ENCODE peak calls at places on chromosomes 5 and 9, in seven cellular contexts. X is thoracic aorta, E is H9, J is lower lobe of right lung, T is endodermal cell, P is tibial artery, O is neural progenitor cell. G is an unnamed sample.
A peak's percentile ranks its signal among the peaks of the same experiment; 100 is the strongest.

GRCh38 chr5:1542011-1542410 is 18.3 kb upstream of the LPCAT1 start:
- DNase-seq in X (no peak), E (no peak), J (no peak), T (no peak), P (no peak), O (no peak), G (no peak)

GRCh38 chr9:112819635-112820496 is 69.3 kb downstream of the SNX30 start:
- DNase-seq in X (no peak), E (peak; percentile 46), J (no peak), T (peak; percentile 68), P (peak; percentile 49), O (peak; percentile 76), G (peak; percentile 76)

GRCh38 chr5:81748556-81748955 is 2.3 kb downstream of the SSBP2 start:
- DNase-seq in X (no peak), E (no peak), J (no peak), T (no peak), P (no peak), O (no peak), G (no peak)

GRCh38 chr5:1827410-1828397 is 26.5 kb downstream of the NDUFS6 start:
- DNase-seq in X (no peak), E (peak; percentile 70), J (no peak), T (peak; percentile 73), P (no peak), O (peak; percentile 39), G (no peak)

GRCh38 chr9:93580654-93581380 is 4.4 kb downstream of the PHF2 start:
- DNase-seq in X (no peak), E (no peak), J (peak; percentile 44), T (peak; percentile 37), P (no peak), O (no peak), G (no peak)

GRCh38 chr9:72871685-72872084 is 81.2 kb downstream of the ALDH1A1 start:
- DNase-seq in X (no peak), E (no peak), J (no peak), T (no peak), P (no peak), O (peak; percentile 19), G (no peak)

GRCh38 chr5:145947581-145947980 is 11.2 kb downstream of the SH3RF2 start:
- DNase-seq in X (no peak), E (no peak), J (no peak), T (no peak), P (no peak), O (no peak), G (no peak)

GRCh38 chr5:11048760-11049159 is 287.7 kb upstream of the DAP start:
- DNase-seq in X (no peak), E (no peak), J (no peak), T (no peak), P (no peak), O (no peak), G (no peak)

GRCh38 chr5:168172718-168173045 is 118.8 kb upstream of the WWC1 start:
- DNase-seq in X (no peak), E (no peak), J (no peak), T (no peak), P (no peak), O (no peak), G (no peak)

GRCh38 chr5:98050583-98050982 is 722.9 kb upstream of the RGMB start:
- DNase-seq in X (no peak), E (no peak), J (no peak), T (no peak), P (no peak), O (no peak), G (no peak)

GRCh38 chr5:94268226-94268625 is 350.2 kb downstream of the KIAA0825 start:
- DNase-seq in X (no peak), E (no peak), J (no peak), T (no peak), P (no peak), O (no peak), G (no peak)

GRCh38 chr9:97905228-97905627 is 17.1 kb downstream of the TRMO start:
- DNase-seq in X (no peak), E (no peak), J (no peak), T (no peak), P (no peak), O (no peak), G (no peak)

GRCh38 chr5:151708126-151708525 is 21.4 kb upstream of the SPARC start:
- DNase-seq in X (no peak), E (no peak), J (no peak), T (no peak), P (no peak), O (no peak), G (no peak)

GRCh38 chr9:4792054-4792571 is 631 bp upstream of the RCL1 start:
- DNase-seq in X (no peak), E (no peak), J (no peak), T (no peak), P (no peak), O (no peak), G (no peak)

GRCh38 chr9:2465921-2466460 is 155.6 kb upstream of the VLDLR start:
- DNase-seq in X (no peak), E (no peak), J (no peak), T (no peak), P (no peak), O (no peak), G (peak; percentile 12)

GRCh38 chr5:124996764-124997077 is 250.3 kb upstream of the ZNF608 start:
- DNase-seq in X (no peak), E (no peak), J (no peak), T (no peak), P (no peak), O (peak; percentile 85), G (no peak)

GRCh38 chr9:125805057-125805456 is 57.9 kb downstream of the PBX3 start:
- DNase-seq in X (no peak), E (no peak), J (no peak), T (no peak), P (no peak), O (no peak), G (no peak)
- H3K4me1 ChIP-seq in X (no peaks in the 10 kb centered on the region), E (no peaks in the 10 kb centered on the region), J (no peaks in the 10 kb centered on the region), T (no peaks in the 10 kb centered on the region), P (peaks cover 13% of the 10 kb centered on the region), O (no peaks in the 10 kb centered on the region), G (no peaks in the 10 kb centered on the region)

DNA sequence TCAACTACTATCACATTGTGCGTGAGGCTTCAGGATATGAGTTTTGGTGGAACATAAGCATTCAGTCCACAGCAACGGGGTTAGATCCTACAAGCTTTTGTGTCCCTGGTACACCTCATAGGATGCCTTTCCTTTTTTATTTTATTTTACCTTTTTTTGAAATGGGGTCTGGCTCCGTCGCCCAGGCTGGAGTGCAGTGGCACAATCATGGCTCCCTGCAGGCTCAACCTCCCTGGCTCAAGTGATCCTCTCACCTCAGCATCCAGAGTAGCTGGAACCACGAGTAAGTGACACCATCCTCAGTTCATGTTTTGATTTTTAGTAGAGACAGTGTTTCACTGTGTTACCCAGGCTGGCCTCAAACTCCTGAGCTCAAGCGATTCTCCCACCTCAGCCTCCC is 86.0 kb upstream of the RAI14 start:
- DNase-seq in X (no peak), E (no peak), J (no peak), T (no peak), P (no peak), O (no peak), G (no peak)
- TF ChIP-seq CTCF in X (no peak), E (no peak), J (no peak), T (no peak), P (no peak), O (no peak), G (no peak)

GRCh38 chr5:173242079-173242478 is 7.1 kb upstream of the NKX2-5 start:
- DNase-seq in X (no peak), E (no peak), J (no peak), T (peak; percentile 56), P (no peak), O (peak; percentile 21), G (no peak)
- H3K27me3 ChIP-seq in X (peaks cover 43% of the 10 kb centered on the region), E (peaks cover 97% of the 10 kb centered on the region), J (peaks cover 100% of the 10 kb centered on the region), T (peaks cover 100% of the 10 kb centered on the region), P (no peaks in the 10 kb centered on the region), O (peaks cover 100% of the 10 kb centered on the region), G (peaks cover 90% of the 10 kb centered on the region)

GRCh38 chr5:158951951-158952545 is 147.7 kb downstream of the EBF1 start:
- DNase-seq in X (no peak), E (peak; percentile 36), J (no peak), T (peak; percentile 63), P (no peak), O (peak; percentile 61), G (no peak)
- H3K4me1 ChIP-seq in X (peaks cover 17% of the 10 kb centered on the region), E (peaks cover 4% of the 10 kb centered on the region), J (no peaks in the 10 kb centered on the region), T (peaks cover 8% of the 10 kb centered on the region), P (peaks cover 59% of the 10 kb centered on the region), O (peaks cover 21% of the 10 kb centered on the region), G (no peaks in the 10 kb centered on the region)

DNA sequence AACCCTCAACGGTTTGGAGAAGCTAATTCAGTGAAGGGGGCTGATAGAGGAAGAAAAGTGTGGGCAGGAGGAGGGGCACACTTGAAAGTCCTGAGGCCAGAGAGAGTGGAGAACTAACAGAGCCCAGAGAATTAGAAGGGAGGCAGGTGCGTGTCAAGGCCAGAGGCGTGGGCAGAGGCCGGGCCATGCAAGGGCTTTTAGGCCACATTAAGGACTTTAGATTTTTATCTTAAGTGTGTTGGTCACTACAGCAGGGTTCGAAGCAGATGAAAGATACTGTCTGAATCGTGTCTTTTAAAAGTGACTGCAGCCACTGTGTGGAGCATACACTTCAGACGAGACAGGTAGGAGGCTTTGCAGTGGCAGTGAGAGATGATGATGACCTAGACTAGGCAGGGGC is 6.7 kb downstream of the ADRA1B start:
- DNase-seq in X (no peak), E (no peak), J (no peak), T (no peak), P (no peak), O (no peak), G (no peak)
- TF ChIP-seq CTCF in X (no peak), E (no peak), J (no peak), T (no peak), P (no peak), O (no peak), G (no peak)

GRCh38 chr9:132207187-132207586 is 45.3 kb downstream of the NTNG2 start:
- DNase-seq in X (no peak), E (no peak), J (no peak), T (no peak), P (no peak), O (no peak), G (no peak)
- H3K27me3 ChIP-seq in X (no peaks in the 10 kb centered on the region), E (no peaks in the 10 kb centered on the region), J (no peaks in the 10 kb centered on the region), T (no peaks in the 10 kb centered on the region), P (no peaks in the 10 kb centered on the region), O (no peaks in the 10 kb centered on the region), G (peaks cover 6% of the 10 kb centered on the region)

DNA sequence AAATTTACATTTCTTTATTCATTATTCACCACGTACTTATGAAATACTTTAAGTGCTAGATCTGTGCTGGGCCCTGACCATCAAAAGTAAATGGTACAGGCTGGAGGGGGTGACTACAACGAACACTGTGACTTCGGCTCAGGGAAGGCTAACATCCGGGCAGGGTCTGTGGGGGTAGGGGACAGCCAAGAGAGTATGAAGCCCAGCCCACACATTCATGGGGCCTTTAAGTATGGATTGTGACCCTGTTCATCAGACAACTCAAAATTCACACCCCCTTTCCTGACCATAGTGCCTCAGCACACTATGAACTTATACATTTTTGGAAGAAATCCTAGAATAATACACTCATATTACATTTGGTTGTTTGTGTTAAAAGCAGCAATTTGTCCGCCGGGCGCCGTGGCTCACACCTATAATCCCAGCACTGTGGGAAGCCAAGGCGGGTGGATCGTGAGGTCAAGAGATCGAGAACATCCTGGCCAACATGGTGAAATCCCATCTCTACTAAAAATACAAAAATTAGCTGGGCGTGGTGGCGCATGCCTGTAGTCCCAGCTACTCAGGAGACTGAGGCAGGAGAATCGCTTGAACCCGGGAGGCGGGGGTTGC is 33.3 kb downstream of the MORN5 start:
- DNase-seq in X (no peak), E (no peak), J (no peak), T (no peak), P (no peak), O (no peak), G (no peak)
- H3K4me1 ChIP-seq in X (no peaks in the 10 kb centered on the region), E (no peaks in the 10 kb centered on the region), J (no peaks in the 10 kb centered on the region), T (no peaks in the 10 kb centered on the region), P (no peaks in the 10 kb centered on the region), O (peaks cover 9% of the 10 kb centered on the region), G (no peaks in the 10 kb centered on the region)